ENCODE peak calls at places on chromosomes 2 and 18, in eight cellular contexts. One of them, this sample, is unnamed.

GRCh38 chr18:79400591-79401381 is 5.1 kb downstream of the NFATC1 start:
- DNase-seq in HepG2: no peak
- DNase-seq in stomach: no peak
- DNase-seq in GM12878: peak; percentile 24
- DNase-seq in transverse colon: no peak
- DNase-seq in K562: peak; percentile 70
- DNase-seq in sigmoid colon: peak; percentile 76
- DNase-seq in upper lobe of left lung: no peak
- DNase-seq in this sample: peak; percentile 76

GRCh38 chr18:45730832-45731545 is 7.0 kb downstream of the SLC14A1 start:
- DNase-seq in HepG2: no peak
- DNase-seq in stomach: no peak
- DNase-seq in GM12878: no peak
- DNase-seq in transverse colon: no peak
- DNase-seq in K562: no peak
- DNase-seq in sigmoid colon: no peak
- DNase-seq in upper lobe of left lung: no peak
- DNase-seq in this sample: no peak

GRCh38 chr2:85237849-85238570 is 89.8 kb downstream of the TGOLN2 start:
- DNase-seq in HepG2: no peak
- DNase-seq in stomach: no peak
- DNase-seq in GM12878: no peak
- DNase-seq in transverse colon: no peak
- DNase-seq in K562: no peak
- DNase-seq in sigmoid colon: no peak
- DNase-seq in upper lobe of left lung: peak; percentile 44
- DNase-seq in this sample: no peak

GRCh38 chr2:112884869-112885502 is 26.0 kb upstream of the IL37 start:
- DNase-seq in HepG2: peak; percentile 59
- DNase-seq in stomach: peak; percentile 79
- DNase-seq in GM12878: peak; percentile 39
- DNase-seq in transverse colon: peak; percentile 76
- DNase-seq in K562: peak; percentile 92
- DNase-seq in sigmoid colon: no peak
- DNase-seq in upper lobe of left lung: peak; percentile 55
- DNase-seq in this sample: no peak

GRCh38 chr18:54975598-54975997 is 16.3 kb upstream of the CCDC68 start:
- DNase-seq in HepG2: no peak
- DNase-seq in stomach: no peak
- DNase-seq in GM12878: no peak
- DNase-seq in transverse colon: no peak
- DNase-seq in K562: no peak
- DNase-seq in sigmoid colon: no peak
- DNase-seq in upper lobe of left lung: no peak
- DNase-seq in this sample: no peak

GRCh38 chr2:233424028-233424951 is 70.0 kb downstream of the DGKD start:
- DNase-seq in HepG2: no peak
- DNase-seq in stomach: peak; percentile 87
- DNase-seq in GM12878: no peak
- DNase-seq in transverse colon: peak; percentile 74
- DNase-seq in K562: no peak
- DNase-seq in sigmoid colon: no peak
- DNase-seq in upper lobe of left lung: peak; percentile 85
- DNase-seq in this sample: no peak

GRCh38 chr2:9236867-9237266 is 30.3 kb downstream of the ASAP2 start:
- DNase-seq in HepG2: no peak
- DNase-seq in stomach: no peak
- DNase-seq in GM12878: no peak
- DNase-seq in transverse colon: no peak
- DNase-seq in K562: no peak
- DNase-seq in sigmoid colon: no peak
- DNase-seq in upper lobe of left lung: no peak
- DNase-seq in this sample: no peak

GRCh38 chr2:241860184-241861078 is 1.7 kb upstream of the PDCD1 start:
- DNase-seq in HepG2: no peak
- DNase-seq in stomach: no peak
- DNase-seq in GM12878: no peak
- DNase-seq in transverse colon: no peak
- DNase-seq in K562: no peak
- DNase-seq in sigmoid colon: peak; percentile 63
- DNase-seq in upper lobe of left lung: no peak
- DNase-seq in this sample: peak; percentile 74

GRCh38 chr2:24672589-24672988 is 120.6 kb downstream of the PTRHD1 start:
- DNase-seq in HepG2: no peak
- DNase-seq in stomach: no peak
- DNase-seq in GM12878: no peak
- DNase-seq in transverse colon: no peak
- DNase-seq in K562: no peak
- DNase-seq in sigmoid colon: no peak
- DNase-seq in upper lobe of left lung: no peak
- DNase-seq in this sample: no peak

GRCh38 chr2:47354013-47354816 is 48.7 kb upstream of the MSH2 start:
- DNase-seq in HepG2: peak; percentile 74
- DNase-seq in stomach: no peak
- DNase-seq in GM12878: no peak
- DNase-seq in transverse colon: peak; percentile 66
- DNase-seq in K562: peak; percentile 66
- DNase-seq in sigmoid colon: peak; percentile 21
- DNase-seq in upper lobe of left lung: no peak
- DNase-seq in this sample: no peak

GRCh38 chr2:37615808-37616673 is 55.4 kb downstream of the CDC42EP3 start:
- DNase-seq in HepG2: no peak
- DNase-seq in stomach: peak; percentile 45
- DNase-seq in GM12878: no peak
- DNase-seq in transverse colon: peak; percentile 47
- DNase-seq in K562: no peak
- DNase-seq in sigmoid colon: peak; percentile 69
- DNase-seq in upper lobe of left lung: peak; percentile 75
- DNase-seq in this sample: no peak

DNA sequence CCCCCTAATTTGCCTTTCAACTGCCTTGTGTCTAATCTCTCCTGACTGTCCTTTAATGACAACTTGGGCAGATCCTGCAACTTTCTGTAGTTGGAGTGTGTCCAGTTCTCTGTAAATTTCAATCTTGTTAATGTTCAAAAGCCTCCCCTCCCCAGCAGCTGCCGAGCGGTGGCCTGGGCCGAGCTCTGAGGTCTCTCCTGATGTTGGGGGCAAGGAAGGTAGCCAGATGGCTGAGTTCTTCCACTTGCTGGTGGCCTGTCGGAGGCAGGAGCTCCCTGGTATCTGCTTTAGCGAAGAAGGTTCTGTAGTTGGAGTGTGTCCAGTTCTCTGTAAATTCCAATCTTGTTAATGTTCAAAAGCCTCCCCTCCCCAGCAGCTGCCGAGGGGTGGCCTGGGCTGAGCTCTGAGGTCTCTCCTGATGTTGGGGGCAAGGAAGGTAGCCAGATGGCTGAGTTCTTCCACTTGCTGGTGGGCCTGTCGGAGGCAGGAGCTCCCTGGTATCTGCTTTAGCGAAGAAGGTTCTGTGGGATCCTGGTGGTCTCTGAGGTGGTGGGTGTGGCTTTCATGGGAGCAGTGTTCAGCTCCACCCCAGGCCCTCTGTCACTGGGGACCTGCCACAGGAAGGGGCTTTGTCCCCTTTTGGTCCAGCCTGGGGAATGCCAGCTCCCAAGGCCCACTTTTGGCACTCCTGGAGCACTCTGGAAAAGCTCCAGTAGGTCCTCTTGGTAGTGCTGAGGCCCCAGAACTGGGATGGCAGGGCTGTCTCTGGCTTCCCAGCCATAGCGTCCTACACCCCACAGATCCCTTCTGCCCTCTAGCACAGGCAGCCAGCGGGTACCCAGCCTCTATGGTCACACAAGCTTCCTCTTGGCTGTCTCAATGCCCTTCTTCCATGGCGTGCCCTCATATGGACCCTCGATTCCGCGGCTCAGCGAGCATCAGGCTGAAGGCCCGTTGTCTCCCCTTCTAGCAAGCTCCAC is 211.9 kb downstream of the ALPK2 start:
- DNase-seq in HepG2: peak; percentile 70
- DNase-seq in stomach: no peak
- DNase-seq in GM12878: no peak
- DNase-seq in transverse colon: no peak
- DNase-seq in K562: no peak
- DNase-seq in sigmoid colon: no peak
- DNase-seq in upper lobe of left lung: no peak
- DNase-seq in this sample: no peak
- TF ChIP-seq CTCF in HepG2: no peak
- TF ChIP-seq CTCF in stomach: no peak
- TF ChIP-seq CTCF in GM12878: no peak
- TF ChIP-seq CTCF in transverse colon: no peak
- TF ChIP-seq CTCF in K562: no peak
- TF ChIP-seq CTCF in sigmoid colon: no peak
- TF ChIP-seq CTCF in upper lobe of left lung: no peak
- TF ChIP-seq CTCF in this sample: no peak

GRCh38 chr2:238239872-238240760 is at the start of gene HES6:
- DNase-seq in HepG2: peak; percentile 82
- DNase-seq in stomach: peak; percentile 94
- DNase-seq in GM12878: no peak
- DNase-seq in transverse colon: peak; percentile 91
- DNase-seq in K562: peak; percentile 90
- DNase-seq in sigmoid colon: peak; percentile 94
- DNase-seq in upper lobe of left lung: peak; percentile 93
- DNase-seq in this sample: peak; percentile 90
- TF ChIP-seq POLR2AphosphoS5 in HepG2: peak; percentile 92
- TF ChIP-seq POLR2AphosphoS5 in stomach: peak; percentile 53
- TF ChIP-seq POLR2AphosphoS5 in GM12878: peak; percentile 37
- TF ChIP-seq POLR2AphosphoS5 in transverse colon: peak; percentile 80
- TF ChIP-seq POLR2AphosphoS5 in K562: peak; percentile 80
- TF ChIP-seq POLR2AphosphoS5 in sigmoid colon: peak; percentile 83
- TF ChIP-seq POLR2AphosphoS5 in upper lobe of left lung: peak; percentile 80
- TF ChIP-seq POLR2AphosphoS5 in this sample: no peak

GRCh38 chr2:181715033-181715630 is 34.8 kb upstream of the NEUROD1 start:
- DNase-seq in HepG2: peak; percentile 77
- DNase-seq in stomach: peak; percentile 68
- DNase-seq in GM12878: peak; percentile 56
- DNase-seq in transverse colon: peak; percentile 60
- DNase-seq in K562: peak; percentile 54
- DNase-seq in sigmoid colon: peak; percentile 69
- DNase-seq in upper lobe of left lung: peak; percentile 56
- DNase-seq in this sample: no peak
- TF ChIP-seq EP300 in HepG2: no peak
- TF ChIP-seq EP300 in stomach: no peak
- TF ChIP-seq EP300 in GM12878: no peak
- TF ChIP-seq EP300 in transverse colon: no peak
- TF ChIP-seq EP300 in K562: no peak
- TF ChIP-seq EP300 in sigmoid colon: no peak
- TF ChIP-seq EP300 in upper lobe of left lung: no peak
- TF ChIP-seq EP300 in this sample: no peak

DNA sequence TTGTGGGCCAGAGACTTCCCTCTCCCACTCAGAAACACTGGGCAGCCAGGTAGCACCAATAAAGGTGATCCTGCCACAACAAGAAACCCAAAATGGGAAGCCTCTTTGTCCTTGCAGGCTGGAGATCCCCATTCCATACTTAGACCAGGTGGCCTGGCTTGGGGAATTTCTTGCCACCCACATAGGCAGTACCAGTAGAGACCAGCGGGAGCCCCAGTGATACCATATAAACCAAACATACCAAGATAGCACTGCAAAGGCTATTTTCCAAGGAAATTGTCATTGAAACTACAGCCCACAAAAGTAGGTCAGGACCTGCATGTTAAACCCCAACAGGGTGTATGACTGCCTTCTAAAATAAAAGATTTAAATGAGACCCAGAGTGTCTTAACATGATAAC is 171.6 kb downstream of the DIS3L2 start:
- DNase-seq in HepG2: peak; percentile 13
- DNase-seq in stomach: no peak
- DNase-seq in GM12878: no peak
- DNase-seq in transverse colon: no peak
- DNase-seq in K562: no peak
- DNase-seq in sigmoid colon: no peak
- DNase-seq in upper lobe of left lung: no peak
- DNase-seq in this sample: no peak
- TF ChIP-seq CTCF in HepG2: no peak
- TF ChIP-seq CTCF in stomach: no peak
- TF ChIP-seq CTCF in GM12878: peak; percentile 39
- TF ChIP-seq CTCF in transverse colon: no peak
- TF ChIP-seq CTCF in K562: no peak
- TF ChIP-seq CTCF in sigmoid colon: no peak
- TF ChIP-seq CTCF in upper lobe of left lung: no peak
- TF ChIP-seq CTCF in this sample: no peak

GRCh38 chr2:60510713-60511112 is 42.7 kb downstream of the BCL11A start:
- DNase-seq in HepG2: no peak
- DNase-seq in stomach: no peak
- DNase-seq in GM12878: no peak
- DNase-seq in transverse colon: no peak
- DNase-seq in K562: no peak
- DNase-seq in sigmoid colon: no peak
- DNase-seq in upper lobe of left lung: no peak
- DNase-seq in this sample: no peak

GRCh38 chr2:60512063-60512622 is 41.3 kb downstream of the BCL11A start:
- DNase-seq in HepG2: no peak
- DNase-seq in stomach: no peak
- DNase-seq in GM12878: no peak
- DNase-seq in transverse colon: no peak
- DNase-seq in K562: no peak
- DNase-seq in sigmoid colon: no peak
- DNase-seq in upper lobe of left lung: no peak
- DNase-seq in this sample: no peak

GRCh38 chr2:60513191-60513590 is 40.3 kb downstream of the BCL11A start:
- DNase-seq in HepG2: no peak
- DNase-seq in stomach: no peak
- DNase-seq in GM12878: no peak
- DNase-seq in transverse colon: no peak
- DNase-seq in K562: no peak
- DNase-seq in sigmoid colon: no peak
- DNase-seq in upper lobe of left lung: no peak
- DNase-seq in this sample: no peak

GRCh38 chr2:60513996-60514395 is 39.5 kb downstream of the BCL11A start:
- DNase-seq in HepG2: no peak
- DNase-seq in stomach: no peak
- DNase-seq in GM12878: no peak
- DNase-seq in transverse colon: no peak
- DNase-seq in K562: no peak
- DNase-seq in sigmoid colon: no peak
- DNase-seq in upper lobe of left lung: no peak
- DNase-seq in this sample: no peak

DNA sequence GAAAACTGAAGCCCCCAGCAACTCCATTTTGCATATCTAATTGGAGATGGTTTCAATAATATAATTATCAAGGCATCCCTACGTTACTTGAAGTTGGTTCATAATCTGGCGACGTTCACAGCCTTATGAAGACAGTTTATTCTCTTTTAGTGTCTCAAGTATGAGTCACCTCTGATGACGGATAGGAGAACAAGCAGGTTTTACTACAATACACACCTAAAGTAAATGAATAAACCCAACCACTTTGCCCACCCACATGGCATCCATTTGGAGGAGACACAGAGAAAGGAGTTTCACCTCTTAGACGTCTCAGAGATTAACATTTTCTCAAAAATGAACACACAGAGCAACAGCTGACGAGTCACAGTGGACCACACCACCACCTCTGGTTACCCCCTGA is 40.8 kb downstream of the BCL11A start:
- DNase-seq in HepG2: no peak
- DNase-seq in stomach: no peak
- DNase-seq in GM12878: no peak
- DNase-seq in transverse colon: no peak
- DNase-seq in K562: no peak
- DNase-seq in sigmoid colon: no peak
- DNase-seq in upper lobe of left lung: no peak
- DNase-seq in this sample: no peak
- TF ChIP-seq POLR2AphosphoS5 in HepG2: no peak
- TF ChIP-seq POLR2AphosphoS5 in stomach: no peak
- TF ChIP-seq POLR2AphosphoS5 in GM12878: no peak
- TF ChIP-seq POLR2AphosphoS5 in transverse colon: peak; percentile 46
- TF ChIP-seq POLR2AphosphoS5 in K562: no peak
- TF ChIP-seq POLR2AphosphoS5 in sigmoid colon: no peak
- TF ChIP-seq POLR2AphosphoS5 in upper lobe of left lung: no peak
- TF ChIP-seq POLR2AphosphoS5 in this sample: no peak

GRCh38 chr2:235500761-235501662 is 7.2 kb downstream of the AGAP1 start:
- DNase-seq in HepG2: no peak
- DNase-seq in stomach: no peak
- DNase-seq in GM12878: no peak
- DNase-seq in transverse colon: no peak
- DNase-seq in K562: no peak
- DNase-seq in sigmoid colon: no peak
- DNase-seq in upper lobe of left lung: no peak
- DNase-seq in this sample: no peak
- TF ChIP-seq EP300 in HepG2: no peak
- TF ChIP-seq EP300 in stomach: no peak
- TF ChIP-seq EP300 in GM12878: no peak
- TF ChIP-seq EP300 in transverse colon: no peak
- TF ChIP-seq EP300 in K562: no peak
- TF ChIP-seq EP300 in sigmoid colon: no peak
- TF ChIP-seq EP300 in upper lobe of left lung: no peak
- TF ChIP-seq EP300 in this sample: no peak